ENCODE peak calls at places on chromosomes 12 and 14, in five cellular contexts. F, U, R, N and Q are unnamed samples.
A peak's percentile ranks its signal among the peaks of the same experiment; 100 is the strongest.

GRCh38 chr14:35533357-35534129 is 421 bp upstream of the INSM2 start:
- DNase-seq in F (peak; percentile 20), U (peak; percentile 78), R (peak; percentile 62), N (no peak), Q (no peak)

GRCh38 chr12:112979281-112979680 is 962 bp downstream of the OAS2 start:
- DNase-seq in F (no peak), U (peak; percentile 35), R (peak; percentile 29), N (no peak), Q (no peak)

GRCh38 chr12:106000376-106001104 is 138.2 kb downstream of the NUAK1 start:
- DNase-seq in F (no peak), U (no peak), R (no peak), N (no peak), Q (no peak)

GRCh38 chr14:93064411-93065271 is 51.1 kb downstream of the ITPK1 start:
- DNase-seq in F (peak; percentile 35), U (no peak), R (no peak), N (no peak), Q (no peak)

GRCh38 chr12:62882696-62883095 is 52.3 kb downstream of the PPM1H start:
- DNase-seq in F (no peak), U (no peak), R (no peak), N (no peak), Q (no peak)

GRCh38 chr14:20247651-20248246 is 8.7 kb downstream of the OR11H4 start:
- DNase-seq in F (no peak), U (no peak), R (no peak), N (no peak), Q (no peak)

GRCh38 chr14:21612324-21612723 is 22.4 kb downstream of the OR10G2 start:
- DNase-seq in F (no peak), U (no peak), R (no peak), N (no peak), Q (no peak)

GRCh38 chr12:52236386-52237050 is 3.5 kb downstream of the KRT7 start:
- DNase-seq in F (no peak), U (no peak), R (no peak), N (no peak), Q (no peak)

GRCh38 chr12:6827982-6828670 is at the start of gene P3H3:
- DNase-seq in F (peak; percentile 24), U (peak; percentile 42), R (peak; percentile 33), N (no peak), Q (no peak)

GRCh38 chr12:49703647-49704137 is 3.5 kb downstream of the FMNL3 start:
- DNase-seq in F (peak; percentile 53), U (no peak), R (no peak), N (no peak), Q (no peak)

GRCh38 chr12:80607361-80608135 is 99.9 kb upstream of the MYF6 start:
- DNase-seq in F (no peak), U (no peak), R (no peak), N (no peak), Q (no peak)

GRCh38 chr12:121089031-121089812 is 43.5 kb upstream of the P2RX7 start:
- DNase-seq in F (no peak), U (peak; percentile 41), R (no peak), N (no peak), Q (no peak)

GRCh38 chr14:23162800-23163199 is 20.7 kb downstream of the SLC7A8 start:
- DNase-seq in F (no peak), U (no peak), R (no peak), N (no peak), Q (no peak)

GRCh38 chr12:52892974-52893373 is 11.9 kb downstream of the KRT8 start:
- DNase-seq in F (no peak), U (no peak), R (no peak), N (no peak), Q (no peak)

GRCh38 chr14:95495538-95496025 is 20.9 kb downstream of the SYNE3 start:
- DNase-seq in F (no peak), U (no peak), R (no peak), N (no peak), Q (no peak)

GRCh38 chr14:74942164-74942563 is 13.2 kb downstream of the PGF start:
- DNase-seq in F (no peak), U (no peak), R (no peak), N (no peak), Q (no peak)

GRCh38 chr14:92287987-92288386 is 35.0 kb upstream of the SLC24A4 start:
- DNase-seq in F (no peak), U (no peak), R (no peak), N (no peak), Q (no peak)

GRCh38 chr12:126998747-126999285 is 1268.2 kb upstream of the TMEM132C start:
- DNase-seq in F (no peak), U (no peak), R (no peak), N (no peak), Q (no peak)

GRCh38 chr12:129404556-129404955 is 499.3 kb downstream of the TMEM132D start:
- DNase-seq in F (no peak), U (no peak), R (no peak), N (no peak), Q (no peak)

GRCh38 chr12:64039285-64039871 is 182.7 kb downstream of the KICS2 start:
- DNase-seq in F (peak; percentile 59), U (peak; percentile 49), R (peak; percentile 5), N (no peak), Q (no peak)

GRCh38 chr12:13945236-13945635 is 36.2 kb downstream of the GRIN2B start:
- DNase-seq in F (no peak), U (no peak), R (no peak), N (no peak), Q (no peak)

GRCh38 chr14:61511558-61511924 is 183.8 kb upstream of the HIF1A start:
- DNase-seq in F (peak; percentile 33), U (no peak), R (peak; percentile 66), N (peak; percentile 67), Q (no peak)

DNA sequence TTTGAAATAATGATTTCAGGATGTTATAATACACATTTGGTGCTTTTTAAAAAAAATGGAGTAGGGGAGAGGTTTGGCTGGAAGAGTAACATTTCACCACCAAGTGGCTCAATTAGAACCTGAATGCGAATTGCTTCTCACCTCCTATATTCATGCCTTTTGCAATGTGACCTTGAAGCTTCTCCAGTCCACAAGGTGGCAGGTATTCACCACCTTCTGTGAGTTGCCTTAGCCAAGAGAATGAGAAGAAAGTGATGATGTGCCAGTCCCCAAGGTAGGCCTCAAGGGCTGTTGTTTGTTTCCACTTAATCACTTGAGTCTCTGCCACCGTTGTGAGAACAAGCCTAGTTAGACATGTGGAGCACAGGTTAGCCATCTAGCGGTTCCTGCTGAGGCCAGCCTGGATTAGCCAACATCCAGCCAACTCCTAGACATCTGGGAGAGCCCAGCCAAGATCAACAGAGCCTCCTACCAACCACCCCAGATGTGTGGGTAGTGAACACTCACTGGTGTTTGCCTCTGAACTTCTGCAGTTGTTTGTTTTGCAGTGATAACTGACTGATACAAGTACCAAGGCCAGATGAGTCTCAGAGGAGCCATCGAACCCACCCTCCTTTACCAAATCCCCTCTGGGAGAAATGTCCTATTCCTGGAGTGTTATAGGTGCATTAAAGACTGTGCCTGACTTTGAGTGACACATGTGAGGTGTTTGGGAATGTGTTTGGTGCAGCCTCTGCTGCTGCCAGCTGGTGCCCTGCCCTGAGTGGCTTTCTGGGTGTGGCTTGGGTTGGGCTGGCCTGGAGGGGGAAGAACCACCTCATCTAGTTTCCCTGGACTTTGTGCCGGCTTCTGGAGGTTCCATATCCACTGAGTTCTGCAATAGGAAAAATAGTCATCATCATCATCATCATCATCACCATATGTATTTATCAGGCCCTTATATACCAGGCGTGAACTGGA is 132.5 kb upstream of the RFLNA start:
- DNase-seq in F (no peak), U (peak; percentile 73), R (no peak), N (no peak), Q (no peak)
- TF ChIP-seq CTCF in F (no peak), U (no peak), R (peak; percentile 29), N (no peak), Q (no peak)

GRCh38 chr12:32504626-32505025 is 105.3 kb downstream of the FGD4 start:
- DNase-seq in F (no peak), U (no peak), R (no peak), N (no peak), Q (no peak)

GRCh38 chr12:32505067-32505466 is 105.7 kb downstream of the FGD4 start:
- DNase-seq in F (no peak), U (no peak), R (no peak), N (no peak), Q (no peak)

GRCh38 chr12:32505546-32505945 is 106.2 kb downstream of the FGD4 start:
- DNase-seq in F (no peak), U (no peak), R (no peak), N (no peak), Q (no peak)

GRCh38 chr12:32501835-32502333 is 102.5 kb downstream of the FGD4 start:
- DNase-seq in F (peak; percentile 82), U (no peak), R (no peak), N (no peak), Q (peak; percentile 39)

GRCh38 chr12:32502693-32503510 is 103.5 kb downstream of the FGD4 start:
- DNase-seq in F (peak; percentile 91), U (no peak), R (no peak), N (peak; percentile 34), Q (peak; percentile 61)
- H3K4me3 ChIP-seq in F (no peak overlapping the region), U (no peak overlapping the region), R (no peak overlapping the region), N (peak overlapping the region; percentile 54), Q (no peak overlapping the region)

GRCh38 chr12:40378721-40379120 is 153.9 kb downstream of the LRRK2 start:
- DNase-seq in F (no peak), U (no peak), R (no peak), N (no peak), Q (no peak)

GRCh38 chr12:40376533-40377267 is 151.9 kb downstream of the LRRK2 start:
- DNase-seq in F (no peak), U (no peak), R (no peak), N (no peak), Q (no peak)

DNA sequence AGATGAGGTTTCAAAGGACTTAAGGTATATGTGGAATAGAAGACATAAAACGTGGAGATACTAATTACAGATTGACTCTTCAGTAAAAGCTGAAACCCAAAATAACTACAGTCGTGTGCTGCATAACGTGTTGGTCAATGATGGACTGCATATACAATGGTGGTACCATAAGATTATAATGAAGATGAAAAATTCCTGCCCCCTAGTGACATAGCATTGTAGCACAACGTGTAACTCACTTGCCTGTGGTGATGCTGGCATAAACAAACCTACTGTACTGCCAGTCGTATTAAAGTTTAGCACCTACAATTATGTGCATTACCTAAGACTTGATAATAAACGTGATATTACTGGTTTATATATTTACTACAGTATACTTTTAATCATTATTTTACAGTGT is 150.3 kb downstream of the LRRK2 start:
- DNase-seq in F (peak; percentile 2), U (no peak), R (no peak), N (no peak), Q (no peak)
- TF ChIP-seq CTCF in F (peak; percentile 38), U (no peak), R (no peak), N (no peak), Q (peak; percentile 27)

DNA sequence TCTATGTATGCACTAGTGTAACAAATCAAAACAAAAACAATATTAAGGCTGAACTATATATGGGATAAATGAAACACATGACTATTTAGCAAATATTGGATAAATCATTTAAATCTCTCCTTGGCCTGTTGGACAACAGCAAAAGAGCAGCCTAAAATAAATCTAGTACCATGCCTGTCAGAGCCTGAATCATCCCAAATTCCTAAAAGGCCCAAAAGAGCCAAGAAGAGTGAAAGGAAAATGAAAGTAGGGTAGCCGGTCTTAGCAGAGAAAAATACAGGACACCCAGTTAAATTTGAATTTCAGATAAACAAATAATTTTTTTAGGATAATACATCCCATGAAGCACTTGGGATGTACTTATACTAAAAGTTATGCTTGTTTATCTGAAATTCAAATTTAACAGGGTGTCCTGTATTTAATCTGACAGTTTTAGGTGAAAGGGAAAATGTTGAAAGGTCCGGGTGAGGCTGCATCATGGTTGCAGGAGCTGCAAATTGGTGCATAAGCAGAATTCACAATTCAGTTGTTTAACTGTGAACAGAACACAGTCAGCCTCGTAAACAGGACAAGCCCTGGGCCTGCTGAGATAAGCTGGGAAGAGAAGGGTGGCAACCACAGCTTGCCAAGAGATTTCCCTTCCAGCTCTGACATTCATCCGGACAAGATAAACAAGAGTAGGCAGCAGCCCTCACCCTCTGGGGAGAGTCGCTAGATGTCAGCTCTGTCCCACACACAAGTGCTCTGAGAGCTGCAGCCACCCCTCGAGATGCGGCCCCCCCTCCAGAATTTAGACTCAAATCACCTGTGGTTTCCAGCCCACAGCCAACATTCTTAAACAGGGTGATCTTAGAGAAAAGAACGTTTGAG is 30.3 kb downstream of the DMAC2L start:
- DNase-seq in F (peak; percentile 94), U (peak; percentile 63), R (peak; percentile 80), N (peak; percentile 57), Q (peak; percentile 59)
- H3K4me3 ChIP-seq in F (peak overlapping the region; percentile 50), U (no peak overlapping the region), R (no peak overlapping the region), N (peak overlapping the region; percentile 54), Q (no peak overlapping the region)